ENCODE peak calls at places on chromosomes 2 and 18, in nine cellular contexts. One of them, this sample, is unnamed. For H3K4me1, the result is how much of the 10 kb centered on the place peaks cover.

GRCh38 chr2:74197983-74198460 is 393 bp upstream of the MTHFD2 start:
- DNase-seq in A549: no peak
- DNase-seq in left ventricle myocardium inferior: no peak
- DNase-seq in mesenchymal stem cell: no peak
- DNase-seq in BE2C: peak
- DNase-seq in CD4-positive, alpha-beta memory T cell: no peak
- DNase-seq in neuronal stem cell: no peak
- DNase-seq in adrenal gland: no peak
- DNase-seq in IMR-90: no peak
- DNase-seq in this sample: no peak

GRCh38 chr2:119598576-119598975 is 54.3 kb downstream of the CFAP221 start:
- DNase-seq in mesenchymal stem cell: no peak
- DNase-seq in neuronal stem cell: no peak
- DNase-seq in adrenal gland: peak
- DNase-seq in IMR-90: no peak
- DNase-seq in BE2C: no peak
- DNase-seq in left ventricle myocardium inferior: no peak
- DNase-seq in CD4-positive, alpha-beta memory T cell: no peak
- DNase-seq in A549: no peak
- DNase-seq in this sample: no peak

GRCh38 chr2:55118643-55119065 is 68.4 kb upstream of the RTN4 start:
- DNase-seq in IMR-90: no peak
- DNase-seq in mesenchymal stem cell: no peak
- DNase-seq in adrenal gland: no peak
- DNase-seq in BE2C: no peak
- DNase-seq in A549: no peak
- DNase-seq in left ventricle myocardium inferior: no peak
- DNase-seq in CD4-positive, alpha-beta memory T cell: no peak
- DNase-seq in neuronal stem cell: no peak
- DNase-seq in this sample: no peak

GRCh38 chr2:226483745-226484619 is 315.6 kb downstream of the IRS1 start:
- DNase-seq in neuronal stem cell: peak
- DNase-seq in mesenchymal stem cell: peak
- DNase-seq in A549: no peak
- DNase-seq in adrenal gland: no peak
- DNase-seq in CD4-positive, alpha-beta memory T cell: no peak
- DNase-seq in BE2C: no peak
- DNase-seq in left ventricle myocardium inferior: no peak
- DNase-seq in IMR-90: peak
- DNase-seq in this sample: no peak

GRCh38 chr2:190742431-190742830 is 93.5 kb downstream of the NAB1 start:
- DNase-seq in CD4-positive, alpha-beta memory T cell: no peak
- DNase-seq in left ventricle myocardium inferior: no peak
- DNase-seq in A549: no peak
- DNase-seq in adrenal gland: no peak
- DNase-seq in mesenchymal stem cell: no peak
- DNase-seq in neuronal stem cell: no peak
- DNase-seq in BE2C: no peak
- DNase-seq in IMR-90: no peak
- DNase-seq in this sample: no peak

GRCh38 chr2:68057658-68058396 is 5.0 kb downstream of the C1D start:
- DNase-seq in IMR-90: no peak
- DNase-seq in neuronal stem cell: no peak
- DNase-seq in BE2C: no peak
- DNase-seq in adrenal gland: no peak
- DNase-seq in mesenchymal stem cell: no peak
- DNase-seq in left ventricle myocardium inferior: no peak
- DNase-seq in A549: no peak
- DNase-seq in CD4-positive, alpha-beta memory T cell: no peak
- DNase-seq in this sample: no peak

GRCh38 chr2:241620419-241620769 is 16.6 kb downstream of the THAP4 start:
- DNase-seq in CD4-positive, alpha-beta memory T cell: no peak
- DNase-seq in adrenal gland: no peak
- DNase-seq in IMR-90: peak
- DNase-seq in A549: no peak
- DNase-seq in neuronal stem cell: no peak
- DNase-seq in mesenchymal stem cell: peak
- DNase-seq in BE2C: no peak
- DNase-seq in left ventricle myocardium inferior: no peak
- DNase-seq in this sample: peak

GRCh38 chr18:34159691-34160185 is 65.0 kb downstream of the NOL4 start:
- DNase-seq in neuronal stem cell: no peak
- DNase-seq in adrenal gland: no peak
- DNase-seq in BE2C: peak
- DNase-seq in A549: no peak
- DNase-seq in mesenchymal stem cell: no peak
- DNase-seq in left ventricle myocardium inferior: no peak
- DNase-seq in CD4-positive, alpha-beta memory T cell: no peak
- DNase-seq in IMR-90: no peak
- DNase-seq in this sample: no peak

GRCh38 chr2:105081006-105081701 is 43.3 kb downstream of the MRPS9 start:
- DNase-seq in BE2C: no peak
- DNase-seq in A549: no peak
- DNase-seq in CD4-positive, alpha-beta memory T cell: no peak
- DNase-seq in neuronal stem cell: no peak
- DNase-seq in IMR-90: peak
- DNase-seq in left ventricle myocardium inferior: no peak
- DNase-seq in mesenchymal stem cell: no peak
- DNase-seq in adrenal gland: peak
- DNase-seq in this sample: no peak

GRCh38 chr2:231227309-231228162 is 29.1 kb downstream of the ARMC9 start:
- DNase-seq in neuronal stem cell: peak
- DNase-seq in left ventricle myocardium inferior: no peak
- DNase-seq in CD4-positive, alpha-beta memory T cell: peak
- DNase-seq in IMR-90: peak
- DNase-seq in mesenchymal stem cell: peak
- DNase-seq in BE2C: peak
- DNase-seq in A549: peak
- DNase-seq in adrenal gland: peak
- DNase-seq in this sample: peak

GRCh38 chr2:19574788-19575260 is 216.4 kb upstream of the OSR1 start:
- DNase-seq in CD4-positive, alpha-beta memory T cell: no peak
- DNase-seq in neuronal stem cell: peak
- DNase-seq in left ventricle myocardium inferior: peak
- DNase-seq in adrenal gland: peak
- DNase-seq in BE2C: no peak
- DNase-seq in IMR-90: peak
- DNase-seq in A549: no peak
- DNase-seq in mesenchymal stem cell: peak
- DNase-seq in this sample: peak

GRCh38 chr2:20625491-20625919 is 25.4 kb downstream of the HS1BP3 start:
- DNase-seq in IMR-90: no peak
- DNase-seq in left ventricle myocardium inferior: peak
- DNase-seq in CD4-positive, alpha-beta memory T cell: no peak
- DNase-seq in mesenchymal stem cell: no peak
- DNase-seq in neuronal stem cell: no peak
- DNase-seq in BE2C: no peak
- DNase-seq in A549: no peak
- DNase-seq in adrenal gland: peak
- DNase-seq in this sample: peak

GRCh38 chr18:9637036-9637767 is 22.8 kb upstream of the PPP4R1 start:
- DNase-seq in CD4-positive, alpha-beta memory T cell: no peak
- DNase-seq in adrenal gland: no peak
- DNase-seq in mesenchymal stem cell: no peak
- DNase-seq in A549: no peak
- DNase-seq in IMR-90: peak
- DNase-seq in BE2C: no peak
- DNase-seq in left ventricle myocardium inferior: no peak
- DNase-seq in neuronal stem cell: no peak
- DNase-seq in this sample: no peak

GRCh38 chr2:127117603-127118002 is 10.6 kb upstream of the BIN1 start:
- DNase-seq in BE2C: no peak
- DNase-seq in neuronal stem cell: no peak
- DNase-seq in left ventricle myocardium inferior: no peak
- DNase-seq in A549: no peak
- DNase-seq in adrenal gland: no peak
- DNase-seq in mesenchymal stem cell: no peak
- DNase-seq in CD4-positive, alpha-beta memory T cell: no peak
- DNase-seq in IMR-90: no peak
- DNase-seq in this sample: no peak

GRCh38 chr2:101440127-101440738 is 34.7 kb downstream of the RFX8 start:
- DNase-seq in IMR-90: peak
- DNase-seq in CD4-positive, alpha-beta memory T cell: no peak
- DNase-seq in adrenal gland: no peak
- DNase-seq in BE2C: peak
- DNase-seq in mesenchymal stem cell: peak
- DNase-seq in A549: no peak
- DNase-seq in neuronal stem cell: no peak
- DNase-seq in left ventricle myocardium inferior: peak
- DNase-seq in this sample: peak

GRCh38 chr2:152471499-152471898 is 136.5 kb downstream of the FMNL2 start:
- DNase-seq in BE2C: no peak
- DNase-seq in A549: no peak
- DNase-seq in left ventricle myocardium inferior: no peak
- DNase-seq in neuronal stem cell: no peak
- DNase-seq in adrenal gland: no peak
- DNase-seq in mesenchymal stem cell: no peak
- DNase-seq in IMR-90: no peak
- DNase-seq in CD4-positive, alpha-beta memory T cell: no peak
- DNase-seq in this sample: no peak
- H3K4me1 ChIP-seq in BE2C: under half
- H3K4me1 ChIP-seq in A549: half or more
- H3K4me1 ChIP-seq in left ventricle myocardium inferior: half or more
- H3K4me1 ChIP-seq in neuronal stem cell: under half
- H3K4me1 ChIP-seq in adrenal gland: under half
- H3K4me1 ChIP-seq in mesenchymal stem cell: under half
- H3K4me1 ChIP-seq in IMR-90: under half
- H3K4me1 ChIP-seq in CD4-positive, alpha-beta memory T cell: under half
- H3K4me1 ChIP-seq in this sample: half or more

DNA sequence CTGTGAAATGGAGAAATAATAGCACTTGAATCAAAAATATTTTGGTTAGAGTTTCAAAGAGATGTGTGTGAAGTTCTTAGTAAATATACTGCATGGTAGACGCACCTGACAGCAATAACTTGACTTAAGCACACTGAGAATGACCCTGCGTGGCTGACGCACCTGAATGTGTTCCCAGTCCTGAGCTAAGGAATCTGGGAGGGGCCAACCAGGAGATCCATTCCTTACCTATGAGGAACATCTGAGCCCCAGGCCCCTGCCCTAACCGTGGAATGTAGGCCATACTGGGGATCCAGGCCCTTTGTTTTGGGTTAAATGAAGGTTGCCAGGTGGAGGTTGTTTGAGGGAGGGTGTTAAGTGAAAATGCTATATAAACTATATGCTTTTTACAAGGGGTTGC is 284.4 kb downstream of the RBM43 start:
- DNase-seq in BE2C: no peak
- DNase-seq in adrenal gland: no peak
- DNase-seq in IMR-90: no peak
- DNase-seq in A549: no peak
- DNase-seq in CD4-positive, alpha-beta memory T cell: no peak
- DNase-seq in neuronal stem cell: no peak
- DNase-seq in left ventricle myocardium inferior: no peak
- DNase-seq in mesenchymal stem cell: no peak
- DNase-seq in this sample: no peak
- H3K4me1 ChIP-seq in BE2C: under half
- H3K4me1 ChIP-seq in adrenal gland: under half
- H3K4me1 ChIP-seq in IMR-90: under half
- H3K4me1 ChIP-seq in A549: under half
- H3K4me1 ChIP-seq in CD4-positive, alpha-beta memory T cell: under half
- H3K4me1 ChIP-seq in neuronal stem cell: under half
- H3K4me1 ChIP-seq in left ventricle myocardium inferior: under half
- H3K4me1 ChIP-seq in mesenchymal stem cell: under half
- H3K4me1 ChIP-seq in this sample: under half

DNA sequence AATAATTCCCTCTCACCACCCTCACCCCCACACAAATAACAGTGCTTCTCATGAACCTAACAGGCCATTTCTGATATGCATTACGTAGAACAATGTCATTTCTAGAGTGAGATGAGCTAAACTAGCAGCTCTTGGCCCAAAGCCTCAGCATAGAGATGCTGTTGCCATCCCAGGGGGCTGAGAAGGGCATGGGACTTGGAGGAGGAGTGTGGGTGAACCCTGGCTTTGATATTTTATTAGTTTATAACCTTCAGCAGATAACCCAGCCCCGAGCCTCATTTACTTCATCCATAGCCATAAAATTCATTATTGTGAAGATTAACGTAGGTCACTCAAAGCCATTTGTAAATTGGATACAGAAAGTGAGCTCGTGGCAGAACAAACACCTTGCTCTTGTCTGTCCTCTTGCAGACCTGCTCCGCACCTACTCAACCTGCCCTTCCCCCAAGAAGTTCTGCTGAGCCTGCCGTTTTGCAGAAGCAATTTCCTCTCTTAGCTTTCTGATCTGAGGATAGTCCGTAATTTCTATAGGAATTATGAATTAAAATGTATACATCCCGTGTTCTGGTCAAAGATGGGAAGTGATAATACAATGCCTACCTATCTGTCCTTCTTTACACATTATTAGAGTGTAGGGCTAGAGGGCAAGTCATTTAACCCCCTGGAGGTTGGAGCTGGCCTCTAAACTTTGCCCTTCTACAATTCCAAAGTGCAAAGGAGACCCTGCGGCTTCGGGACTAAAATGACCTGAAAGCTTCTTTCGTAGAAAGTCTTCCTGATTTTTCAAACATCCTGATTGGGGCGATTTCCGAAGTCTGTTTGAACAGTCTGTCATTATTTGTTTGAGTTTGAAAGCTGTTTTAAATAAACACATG is 187.4 kb downstream of the BCL2 start:
- DNase-seq in adrenal gland: no peak
- DNase-seq in A549: no peak
- DNase-seq in neuronal stem cell: no peak
- DNase-seq in CD4-positive, alpha-beta memory T cell: no peak
- DNase-seq in IMR-90: no peak
- DNase-seq in mesenchymal stem cell: no peak
- DNase-seq in BE2C: no peak
- DNase-seq in left ventricle myocardium inferior: no peak
- DNase-seq in this sample: no peak
- H3K4me1 ChIP-seq in adrenal gland: under half
- H3K4me1 ChIP-seq in A549: under half
- H3K4me1 ChIP-seq in neuronal stem cell: under half
- H3K4me1 ChIP-seq in CD4-positive, alpha-beta memory T cell: under half
- H3K4me1 ChIP-seq in IMR-90: under half
- H3K4me1 ChIP-seq in mesenchymal stem cell: under half
- H3K4me1 ChIP-seq in BE2C: under half
- H3K4me1 ChIP-seq in left ventricle myocardium inferior: under half
- H3K4me1 ChIP-seq in this sample: under half

DNA sequence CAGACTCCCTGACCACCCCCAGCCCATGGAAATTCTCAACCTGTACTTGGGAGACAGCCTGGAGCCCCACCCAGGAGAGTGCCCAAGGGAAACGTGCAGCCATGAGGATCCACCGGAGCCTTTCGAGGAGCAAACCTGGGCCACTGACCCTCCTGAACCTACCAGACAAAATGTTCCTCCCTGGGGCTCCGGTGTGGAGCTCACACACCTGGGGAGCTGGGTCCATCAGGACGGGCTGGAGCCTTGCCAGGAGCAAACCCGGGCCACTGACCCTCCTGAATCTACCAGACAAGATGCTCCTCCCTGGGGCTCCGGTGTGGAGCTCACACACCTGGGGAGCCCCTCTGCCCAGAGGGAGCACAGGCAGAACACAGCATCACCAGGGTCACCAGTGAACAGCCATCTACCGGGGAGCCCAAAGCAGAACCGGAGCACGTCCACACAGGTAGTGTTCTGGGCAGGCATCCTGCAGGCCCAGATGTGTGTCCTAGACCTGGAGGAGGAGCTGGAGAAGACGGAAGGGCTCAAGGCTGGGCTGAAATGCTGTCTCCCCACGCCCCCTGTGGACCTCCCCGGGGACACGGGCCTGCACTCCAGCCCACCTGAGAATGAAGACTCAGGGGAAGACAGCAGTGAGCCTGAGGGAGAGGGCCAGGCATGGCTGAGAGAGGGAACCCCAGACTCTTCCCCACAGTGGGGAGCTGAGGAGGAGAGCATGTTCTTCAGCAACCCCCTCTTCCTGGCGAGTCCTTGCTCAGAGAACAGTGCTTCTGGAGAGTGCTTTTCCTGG is 8.9 kb downstream of the PSD4 start:
- DNase-seq in BE2C: no peak
- DNase-seq in mesenchymal stem cell: no peak
- DNase-seq in adrenal gland: no peak
- DNase-seq in A549: no peak
- DNase-seq in CD4-positive, alpha-beta memory T cell: no peak
- DNase-seq in left ventricle myocardium inferior: no peak
- DNase-seq in IMR-90: no peak
- DNase-seq in neuronal stem cell: no peak
- DNase-seq in this sample: peak
- H3K4me1 ChIP-seq in BE2C: under half
- H3K4me1 ChIP-seq in mesenchymal stem cell: under half
- H3K4me1 ChIP-seq in adrenal gland: under half
- H3K4me1 ChIP-seq in A549: under half
- H3K4me1 ChIP-seq in CD4-positive, alpha-beta memory T cell: half or more
- H3K4me1 ChIP-seq in left ventricle myocardium inferior: under half
- H3K4me1 ChIP-seq in IMR-90: under half
- H3K4me1 ChIP-seq in neuronal stem cell: under half
- H3K4me1 ChIP-seq in this sample: under half